ENCODE peak calls at places on chromosomes 2 and 18, in seven cellular contexts. G is heart right ventricle; O is neural progenitor cell; N is CD8-positive, alpha-beta memory T cell; R is mammary epithelial cell; W is K562; K is kidney. L is an unnamed sample.

GRCh38 chr2:200655918-200656580 is 70.2 kb downstream of the AOX1 start:
- DNase-seq in G (no peak), O (no peak), N (no peak), R (no peak), W (no peak), K (no peak), L (no peak)

GRCh38 chr2:216242365-216242764 is 129.9 kb downstream of the MARCHF4 start:
- DNase-seq in G (no peak), O (peak; percentile 52), N (no peak), R (no peak), W (no peak), K (no peak), L (no peak)

GRCh38 chr2:151111599-151112278 is 149.9 kb downstream of the RBM43 start:
- DNase-seq in G (no peak), O (no peak), N (no peak), R (peak; percentile 73), W (no peak), K (no peak), L (no peak)

GRCh38 chr2:179253226-179253625 is 11.4 kb downstream of the SESTD1 start:
- DNase-seq in G (no peak), O (no peak), N (no peak), R (no peak), W (no peak), K (no peak), L (no peak)

GRCh38 chr2:118861741-118862140 is 14.3 kb upstream of the EN1 start:
- DNase-seq in G (no peak), O (no peak), N (no peak), R (peak; percentile 61), W (no peak), K (no peak), L (no peak)

GRCh38 chr2:211103989-211104388 is 547.6 kb downstream of the CPS1 start:
- DNase-seq in G (no peak), O (no peak), N (no peak), R (peak; percentile 6), W (no peak), K (no peak), L (peak; percentile 29)

GRCh38 chr2:55618025-55618648 is 715 bp upstream of the PPP4R3B start:
- DNase-seq in G (peak; percentile 7), O (peak; percentile 36), N (no peak), R (no peak), W (peak; percentile 33), K (no peak), L (no peak)

GRCh38 chr2:205119141-205119540 is 563.2 kb upstream of the NRP2 start:
- DNase-seq in G (no peak), O (no peak), N (no peak), R (no peak), W (no peak), K (no peak), L (no peak)

GRCh38 chr18:57644540-57644939 is 22.9 kb upstream of the NARS1 start:
- DNase-seq in G (no peak), O (no peak), N (no peak), R (no peak), W (no peak), K (no peak), L (no peak)

GRCh38 chr18:24078391-24078790 is 60.5 kb upstream of the CABYR start:
- DNase-seq in G (no peak), O (peak; percentile 13), N (no peak), R (no peak), W (no peak), K (no peak), L (no peak)

GRCh38 chr2:96665083-96665569 is 22.6 kb downstream of the FER1L5 start:
- DNase-seq in G (no peak), O (no peak), N (no peak), R (peak; percentile 97), W (no peak), K (no peak), L (peak; percentile 18)

GRCh38 chr18:400466-400865 is 100.0 kb downstream of the COLEC12 start:
- DNase-seq in G (no peak), O (no peak), N (no peak), R (no peak), W (no peak), K (no peak), L (no peak)

GRCh38 chr2:195322324-195322723 is 334.7 kb upstream of the SLC39A10 start:
- DNase-seq in G (no peak), O (no peak), N (no peak), R (peak; percentile 68), W (peak; percentile 85), K (no peak), L (no peak)

GRCh38 chr2:162537651-162538050 is 193.7 kb downstream of the GCA start:
- DNase-seq in G (no peak), O (no peak), N (no peak), R (no peak), W (no peak), K (no peak), L (no peak)

GRCh38 chr2:191155608-191156071 is 4.8 kb upstream of the STAT4 start:
- DNase-seq in G (no peak), O (no peak), N (no peak), R (peak; percentile 30), W (peak; percentile 6), K (no peak), L (no peak)

GRCh38 chr2:216492951-216493685 is 5.5 kb upstream of the RPL37A start:
- DNase-seq in G (no peak), O (no peak), N (no peak), R (peak; percentile 76), W (no peak), K (no peak), L (no peak)

GRCh38 chr2:230737791-230738226 is 25.2 kb downstream of the CAB39 start:
- DNase-seq in G (no peak), O (no peak), N (no peak), R (no peak), W (no peak), K (no peak), L (no peak)

GRCh38 chr2:230734247-230735175 is 21.9 kb downstream of the CAB39 start:
- DNase-seq in G (no peak), O (no peak), N (no peak), R (no peak), W (peak; percentile 27), K (no peak), L (no peak)

GRCh38 chr2:230732914-230733401 is 20.3 kb downstream of the CAB39 start:
- DNase-seq in G (no peak), O (no peak), N (no peak), R (no peak), W (no peak), K (no peak), L (no peak)

GRCh38 chr2:230738391-230738811 is 25.8 kb downstream of the CAB39 start:
- DNase-seq in G (no peak), O (no peak), N (no peak), R (no peak), W (no peak), K (no peak), L (peak; percentile 36)

DNA sequence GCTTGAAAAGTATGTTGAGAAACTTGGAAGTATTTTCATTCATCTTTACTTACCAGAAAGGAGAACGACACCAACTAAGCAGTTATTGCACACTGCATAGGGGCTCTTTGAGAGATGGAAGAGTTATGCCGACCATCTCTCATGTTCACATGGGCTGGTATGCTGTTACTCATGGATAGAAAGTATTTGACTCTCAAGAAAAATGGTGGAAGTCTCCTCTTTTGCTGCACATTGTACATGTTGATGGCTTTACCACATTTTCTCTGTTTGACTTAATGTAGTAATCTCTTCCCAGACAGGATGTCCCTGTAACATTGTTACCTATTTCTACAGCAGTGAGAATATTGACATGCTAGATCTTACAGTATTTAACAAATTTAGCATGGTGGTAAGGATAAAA is 23.2 kb downstream of the CAB39 start:
- DNase-seq in G (no peak), O (no peak), N (no peak), R (no peak), W (no peak), K (no peak), L (no peak)
- H3K4me1 ChIP-seq in G (peaks cover 81% of the 10 kb centered on the region), O (no peaks in the 10 kb centered on the region), N (peaks cover 73% of the 10 kb centered on the region), R (peaks cover 18% of the 10 kb centered on the region), W (peaks cover 37% of the 10 kb centered on the region), K (peaks cover 36% of the 10 kb centered on the region), L (peaks cover 51% of the 10 kb centered on the region)

GRCh38 chr2:217927601-217928323 is 75.0 kb downstream of the TNS1 start:
- DNase-seq in G (no peak), O (no peak), N (no peak), R (no peak), W (no peak), K (no peak), L (no peak)

GRCh38 chr2:217922101-217923006 is 80.4 kb downstream of the TNS1 start:
- DNase-seq in G (no peak), O (peak; percentile 45), N (no peak), R (no peak), W (no peak), K (no peak), L (peak; percentile 95)

GRCh38 chr2:217926801-217927200 is 76.0 kb downstream of the TNS1 start:
- DNase-seq in G (no peak), O (no peak), N (no peak), R (no peak), W (no peak), K (no peak), L (no peak)

GRCh38 chr2:217923007-217923686 is 79.6 kb downstream of the TNS1 start:
- DNase-seq in G (no peak), O (no peak), N (no peak), R (no peak), W (no peak), K (no peak), L (no peak)

DNA sequence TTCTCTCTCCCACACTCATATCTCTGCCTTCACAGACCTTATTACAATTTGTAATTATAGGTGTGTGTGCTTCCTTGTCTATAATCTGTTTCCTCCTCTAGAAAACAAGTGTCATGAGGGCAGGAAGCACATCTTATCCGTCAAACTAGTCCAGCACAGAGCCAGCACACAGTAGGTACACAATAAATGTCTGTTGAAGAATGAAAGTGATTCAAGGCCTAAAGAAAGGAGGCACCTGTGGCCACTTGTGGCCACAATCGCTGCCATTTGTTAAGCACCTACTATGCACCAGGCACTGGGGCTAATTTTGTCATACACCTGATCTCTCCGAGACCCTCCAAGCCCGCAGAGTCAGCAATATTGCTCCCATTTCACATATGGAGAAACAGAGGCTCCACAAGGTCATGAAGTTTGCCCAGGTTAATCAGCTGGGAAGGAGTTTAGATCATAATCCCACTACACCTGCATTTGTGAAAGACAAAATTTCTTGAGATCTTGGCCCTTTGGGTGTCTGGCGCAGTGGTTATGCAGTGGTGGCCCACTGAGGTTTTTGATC is 78.4 kb downstream of the TNS1 start:
- DNase-seq in G (no peak), O (no peak), N (no peak), R (no peak), W (no peak), K (no peak), L (no peak)
- H3K4me1 ChIP-seq in G (peaks cover 100% of the 10 kb centered on the region), O (peaks cover 12% of the 10 kb centered on the region), N (no peaks in the 10 kb centered on the region), R (peaks cover 7% of the 10 kb centered on the region), W (no peaks in the 10 kb centered on the region), K (peaks cover 96% of the 10 kb centered on the region), L (peaks cover 100% of the 10 kb centered on the region)

DNA sequence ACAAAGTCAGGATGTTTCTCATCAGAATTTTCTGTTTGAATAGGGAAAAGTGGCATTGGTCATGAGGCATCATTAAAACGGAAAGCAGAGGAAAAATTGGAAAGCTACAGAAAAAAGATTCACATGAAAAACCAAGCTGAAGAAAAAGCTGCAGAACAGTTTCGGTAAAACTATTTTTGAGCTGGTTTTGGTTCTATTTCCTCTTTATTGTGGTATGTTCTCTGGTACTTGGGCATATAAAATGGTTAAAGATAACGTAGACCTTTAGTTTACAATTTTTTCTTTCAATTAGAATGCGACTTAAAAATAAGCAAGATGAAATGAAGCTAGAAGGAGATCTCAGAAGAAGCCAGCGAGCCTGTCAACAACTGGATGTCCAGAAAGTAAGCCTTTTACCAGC is 7.6 kb downstream of the GPATCH11 start:
- DNase-seq in G (no peak), O (no peak), N (no peak), R (no peak), W (no peak), K (no peak), L (no peak)
- H3K4me1 ChIP-seq in G (no peaks in the 10 kb centered on the region), O (no peaks in the 10 kb centered on the region), N (no peaks in the 10 kb centered on the region), R (no peaks in the 10 kb centered on the region), W (no peaks in the 10 kb centered on the region), K (no peaks in the 10 kb centered on the region), L (no peaks in the 10 kb centered on the region)

GRCh38 chr2:101706121-101706818 is 8.8 kb downstream of the MAP4K4 start:
- DNase-seq in G (no peak), O (no peak), N (no peak), R (no peak), W (no peak), K (no peak), L (no peak)
- H3K4me1 ChIP-seq in G (peaks cover 97% of the 10 kb centered on the region), O (peaks cover 1% of the 10 kb centered on the region), N (peaks cover 95% of the 10 kb centered on the region), R (peaks cover 57% of the 10 kb centered on the region), W (peaks cover 18% of the 10 kb centered on the region), K (no peaks in the 10 kb centered on the region), L (peaks cover 15% of the 10 kb centered on the region)

L was measured in thyroid gland.